ENCODE peak calls at places on chromosomes 5 and 9, in six cellular contexts. One of them, this sample, is unnamed.

GRCh38 chr9:17970285-17970684 is 391.4 kb downstream of the SH3GL2 start:
- DNase-seq in H1: no peak
- DNase-seq in IMR-90: no peak
- DNase-seq in neuronal stem cell: no peak
- DNase-seq in H9: no peak
- DNase-seq in mesenchymal stem cell: no peak
- DNase-seq in this sample: no peak

GRCh38 chr5:170817195-170817594 is 33.7 kb downstream of the GABRP start:
- DNase-seq in H9: no peak
- DNase-seq in H1: no peak
- DNase-seq in IMR-90: peak; percentile 11
- DNase-seq in neuronal stem cell: no peak
- DNase-seq in mesenchymal stem cell: no peak
- DNase-seq in this sample: no peak

GRCh38 chr5:120405291-120405864 is 58.7 kb upstream of the PRR16 start:
- DNase-seq in H1: no peak
- DNase-seq in neuronal stem cell: no peak
- DNase-seq in H9: no peak
- DNase-seq in IMR-90: peak; percentile 86
- DNase-seq in mesenchymal stem cell: peak; percentile 88
- DNase-seq in this sample: peak; percentile 3

GRCh38 chr5:1255081-1255561 is 29.9 kb downstream of the SLC6A18 start:
- DNase-seq in IMR-90: no peak
- DNase-seq in mesenchymal stem cell: no peak
- DNase-seq in H1: no peak
- DNase-seq in H9: no peak
- DNase-seq in neuronal stem cell: no peak
- DNase-seq in this sample: no peak

GRCh38 chr9:121194730-121195129 is 6.9 kb downstream of the RAB14 start:
- DNase-seq in IMR-90: no peak
- DNase-seq in H9: no peak
- DNase-seq in H1: no peak
- DNase-seq in neuronal stem cell: no peak
- DNase-seq in mesenchymal stem cell: no peak
- DNase-seq in this sample: peak; percentile 74

GRCh38 chr5:21152611-21153010 is 1164.6 kb upstream of the CDH18 start:
- DNase-seq in H1: no peak
- DNase-seq in mesenchymal stem cell: peak; percentile 59
- DNase-seq in neuronal stem cell: no peak
- DNase-seq in IMR-90: peak; percentile 0
- DNase-seq in H9: no peak
- DNase-seq in this sample: no peak

GRCh38 chr5:132012385-132013005 is 1.0 kb upstream of the ACSL6 start:
- DNase-seq in H9: peak; percentile 82
- DNase-seq in H1: peak; percentile 88
- DNase-seq in IMR-90: peak; percentile 68
- DNase-seq in mesenchymal stem cell: peak; percentile 75
- DNase-seq in neuronal stem cell: peak; percentile 72
- DNase-seq in this sample: peak; percentile 31

GRCh38 chr5:168165221-168165965 is 126.1 kb upstream of the WWC1 start:
- DNase-seq in mesenchymal stem cell: no peak
- DNase-seq in IMR-90: no peak
- DNase-seq in H1: peak; percentile 61
- DNase-seq in neuronal stem cell: no peak
- DNase-seq in H9: peak; percentile 61
- DNase-seq in this sample: no peak

GRCh38 chr5:157917909-157918809 is 59.2 kb upstream of the CLINT1 start:
- DNase-seq in IMR-90: peak; percentile 75
- DNase-seq in neuronal stem cell: no peak
- DNase-seq in H9: peak; percentile 82
- DNase-seq in H1: peak; percentile 75
- DNase-seq in mesenchymal stem cell: peak; percentile 75
- DNase-seq in this sample: peak; percentile 79

GRCh38 chr5:37737326-37738056 is 102.3 kb downstream of the GDNF start:
- DNase-seq in H1: no peak
- DNase-seq in IMR-90: no peak
- DNase-seq in H9: no peak
- DNase-seq in mesenchymal stem cell: no peak
- DNase-seq in neuronal stem cell: no peak
- DNase-seq in this sample: no peak

GRCh38 chr9:117473293-117473692 is 58.4 kb upstream of the ASTN2 start:
- DNase-seq in IMR-90: no peak
- DNase-seq in H1: no peak
- DNase-seq in mesenchymal stem cell: no peak
- DNase-seq in neuronal stem cell: no peak
- DNase-seq in H9: no peak
- DNase-seq in this sample: no peak

GRCh38 chr5:50440651-50441478 is at the start of gene EMB:
- DNase-seq in H9: peak; percentile 92
- DNase-seq in IMR-90: no peak
- DNase-seq in H1: peak; percentile 84
- DNase-seq in mesenchymal stem cell: peak; percentile 29
- DNase-seq in neuronal stem cell: peak; percentile 57
- DNase-seq in this sample: peak; percentile 19

GRCh38 chr9:26181836-26182235 is 503.6 kb upstream of the TUSC1 start:
- DNase-seq in mesenchymal stem cell: peak; percentile 62
- DNase-seq in H9: no peak
- DNase-seq in H1: no peak
- DNase-seq in IMR-90: no peak
- DNase-seq in neuronal stem cell: no peak
- DNase-seq in this sample: peak; percentile 62

GRCh38 chr5:81856948-81857928 is 106.3 kb upstream of the SSBP2 start:
- DNase-seq in mesenchymal stem cell: no peak
- DNase-seq in H1: peak; percentile 55
- DNase-seq in neuronal stem cell: no peak
- DNase-seq in H9: peak; percentile 58
- DNase-seq in IMR-90: no peak
- DNase-seq in this sample: no peak

GRCh38 chr9:120416816-120417427 is 163.0 kb downstream of the CDK5RAP2 start:
- DNase-seq in H1: no peak
- DNase-seq in H9: no peak
- DNase-seq in neuronal stem cell: no peak
- DNase-seq in IMR-90: no peak
- DNase-seq in mesenchymal stem cell: no peak
- DNase-seq in this sample: peak; percentile 35

GRCh38 chr5:122400961-122401360 is 88.9 kb downstream of the SNCAIP start:
- DNase-seq in neuronal stem cell: no peak
- DNase-seq in H1: no peak
- DNase-seq in H9: no peak
- DNase-seq in mesenchymal stem cell: no peak
- DNase-seq in IMR-90: no peak
- DNase-seq in this sample: no peak

GRCh38 chr5:146644811-146645210 is 128.8 kb upstream of the GPR151 start:
- DNase-seq in H9: no peak
- DNase-seq in neuronal stem cell: no peak
- DNase-seq in H1: no peak
- DNase-seq in IMR-90: no peak
- DNase-seq in mesenchymal stem cell: no peak
- DNase-seq in this sample: no peak

GRCh38 chr5:162209005-162209605 is 141.5 kb downstream of the GABRG2 start:
- DNase-seq in IMR-90: no peak
- DNase-seq in H1: peak; percentile 70
- DNase-seq in H9: peak; percentile 85
- DNase-seq in neuronal stem cell: peak; percentile 64
- DNase-seq in mesenchymal stem cell: no peak
- DNase-seq in this sample: peak; percentile 44

DNA sequence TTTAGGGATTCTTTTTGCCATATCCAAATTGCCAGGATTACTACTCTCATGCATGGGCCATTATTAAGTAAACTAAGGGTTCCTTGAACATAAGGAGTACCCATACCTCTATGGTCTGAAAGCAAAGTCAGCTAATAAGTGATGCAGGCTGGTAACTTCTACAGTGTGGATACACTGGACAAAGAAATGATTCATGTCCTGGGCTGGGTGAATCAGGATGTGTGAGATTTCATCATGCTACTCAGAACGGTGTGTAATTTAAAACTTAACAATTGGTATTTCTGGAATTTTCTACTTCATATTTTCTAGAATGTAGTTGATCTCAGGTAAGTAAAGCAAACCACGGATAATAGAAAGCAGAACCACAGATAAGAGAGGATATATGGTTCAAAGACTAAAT is 428.8 kb downstream of the CHSY3 start:
- DNase-seq in H9: no peak
- DNase-seq in H1: no peak
- DNase-seq in IMR-90: peak; percentile 3
- DNase-seq in mesenchymal stem cell: peak; percentile 46
- DNase-seq in neuronal stem cell: no peak
- DNase-seq in this sample: peak; percentile 34
- H3K23ac ChIP-seq in H9: no peak overlapping the region
- H3K23ac ChIP-seq in H1: no peak overlapping the region
- H3K23ac ChIP-seq in IMR-90: no peak overlapping the region
- H3K23ac ChIP-seq in mesenchymal stem cell: no peak overlapping the region
- H3K23ac ChIP-seq in neuronal stem cell: no peak overlapping the region
- H3K23ac ChIP-seq in this sample: no peak overlapping the region

GRCh38 chr9:103104101-103104500 is 109.0 kb downstream of the CYLC2 start:
- DNase-seq in neuronal stem cell: no peak
- DNase-seq in H1: no peak
- DNase-seq in mesenchymal stem cell: no peak
- DNase-seq in H9: no peak
- DNase-seq in IMR-90: no peak
- DNase-seq in this sample: no peak
- H3K9me3 ChIP-seq in neuronal stem cell: peaks cover 3% of the 10 kb centered on the region
- H3K9me3 ChIP-seq in H1: peaks cover 2% of the 10 kb centered on the region
- H3K9me3 ChIP-seq in mesenchymal stem cell: peaks cover 14% of the 10 kb centered on the region
- H3K9me3 ChIP-seq in H9: no peaks in the 10 kb centered on the region
- H3K9me3 ChIP-seq in IMR-90: peaks cover 15% of the 10 kb centered on the region
- H3K9me3 ChIP-seq in this sample: peaks cover 3% of the 10 kb centered on the region

DNA sequence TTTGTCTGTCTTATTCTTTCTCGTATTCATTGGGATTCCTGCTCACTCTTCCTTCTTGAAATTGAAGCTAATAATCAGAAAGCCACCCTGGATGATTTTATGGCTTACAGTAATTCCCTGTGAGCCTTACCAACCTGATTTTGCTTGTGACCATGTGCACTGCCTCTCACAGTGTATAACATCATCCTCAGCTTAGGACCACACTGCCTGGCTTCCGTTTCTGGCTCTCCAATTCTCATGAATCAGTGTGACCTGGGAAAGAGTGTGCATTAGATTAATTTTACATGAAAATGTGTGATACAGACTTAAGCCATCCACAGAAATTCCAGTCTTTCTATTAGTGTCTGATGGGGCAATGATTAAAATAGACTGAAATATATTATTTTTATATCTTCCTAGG is 126.8 kb upstream of the DMRT1 start:
- DNase-seq in H9: no peak
- DNase-seq in IMR-90: no peak
- DNase-seq in mesenchymal stem cell: no peak
- DNase-seq in H1: no peak
- DNase-seq in neuronal stem cell: no peak
- DNase-seq in this sample: no peak
- H3K4me1 ChIP-seq in H9: no peaks in the 10 kb centered on the region
- H3K4me1 ChIP-seq in IMR-90: peaks cover 16% of the 10 kb centered on the region
- H3K4me1 ChIP-seq in mesenchymal stem cell: peaks cover 1% of the 10 kb centered on the region
- H3K4me1 ChIP-seq in H1: no peaks in the 10 kb centered on the region
- H3K4me1 ChIP-seq in neuronal stem cell: no peaks in the 10 kb centered on the region
- H3K4me1 ChIP-seq in this sample: peaks cover 28% of the 10 kb centered on the region

GRCh38 chr5:133707629-133708028 is 95.3 kb upstream of the FSTL4 start:
- DNase-seq in mesenchymal stem cell: no peak
- DNase-seq in IMR-90: no peak
- DNase-seq in H1: no peak
- DNase-seq in H9: peak; percentile 6
- DNase-seq in neuronal stem cell: no peak
- DNase-seq in this sample: no peak

GRCh38 chr5:133706732-133707430 is 94.5 kb upstream of the FSTL4 start:
- DNase-seq in H9: peak; percentile 11
- DNase-seq in IMR-90: no peak
- DNase-seq in H1: no peak
- DNase-seq in neuronal stem cell: no peak
- DNase-seq in mesenchymal stem cell: no peak
- DNase-seq in this sample: no peak

GRCh38 chr5:133705331-133705730 is 93.0 kb upstream of the FSTL4 start:
- DNase-seq in IMR-90: no peak
- DNase-seq in neuronal stem cell: no peak
- DNase-seq in H9: no peak
- DNase-seq in mesenchymal stem cell: no peak
- DNase-seq in H1: no peak
- DNase-seq in this sample: no peak

GRCh38 chr5:133709074-133709676 is 96.8 kb upstream of the FSTL4 start:
- DNase-seq in H9: no peak
- DNase-seq in mesenchymal stem cell: no peak
- DNase-seq in neuronal stem cell: no peak
- DNase-seq in H1: no peak
- DNase-seq in IMR-90: no peak
- DNase-seq in this sample: no peak

GRCh38 chr5:133708451-133708850 is 96.1 kb upstream of the FSTL4 start:
- DNase-seq in neuronal stem cell: no peak
- DNase-seq in IMR-90: no peak
- DNase-seq in mesenchymal stem cell: no peak
- DNase-seq in H1: no peak
- DNase-seq in H9: peak; percentile 15
- DNase-seq in this sample: no peak
- H3K23ac ChIP-seq in neuronal stem cell: no peak overlapping the region
- H3K23ac ChIP-seq in IMR-90: no peak overlapping the region
- H3K23ac ChIP-seq in mesenchymal stem cell: no peak overlapping the region
- H3K23ac ChIP-seq in H1: no peak overlapping the region
- H3K23ac ChIP-seq in H9: no peak overlapping the region
- H3K23ac ChIP-seq in this sample: no peak overlapping the region

GRCh38 chr5:119307170-119307569 is 48.6 kb upstream of the TNFAIP8 start:
- DNase-seq in H1: no peak
- DNase-seq in neuronal stem cell: no peak
- DNase-seq in IMR-90: no peak
- DNase-seq in H9: no peak
- DNase-seq in mesenchymal stem cell: no peak
- DNase-seq in this sample: no peak

GRCh38 chr5:119302916-119303897 is 52.6 kb upstream of the TNFAIP8 start:
- DNase-seq in IMR-90: peak; percentile 99
- DNase-seq in mesenchymal stem cell: peak; percentile 98
- DNase-seq in H9: no peak
- DNase-seq in neuronal stem cell: no peak
- DNase-seq in H1: no peak
- DNase-seq in this sample: no peak

GRCh38 chr5:119301947-119302346 is 53.9 kb upstream of the TNFAIP8 start:
- DNase-seq in H1: no peak
- DNase-seq in neuronal stem cell: no peak
- DNase-seq in mesenchymal stem cell: no peak
- DNase-seq in IMR-90: peak; percentile 42
- DNase-seq in H9: no peak
- DNase-seq in this sample: no peak

GRCh38 chr5:119302449-119302848 is 53.4 kb upstream of the TNFAIP8 start:
- DNase-seq in IMR-90: no peak
- DNase-seq in H9: no peak
- DNase-seq in mesenchymal stem cell: no peak
- DNase-seq in H1: no peak
- DNase-seq in neuronal stem cell: no peak
- DNase-seq in this sample: no peak

DNA sequence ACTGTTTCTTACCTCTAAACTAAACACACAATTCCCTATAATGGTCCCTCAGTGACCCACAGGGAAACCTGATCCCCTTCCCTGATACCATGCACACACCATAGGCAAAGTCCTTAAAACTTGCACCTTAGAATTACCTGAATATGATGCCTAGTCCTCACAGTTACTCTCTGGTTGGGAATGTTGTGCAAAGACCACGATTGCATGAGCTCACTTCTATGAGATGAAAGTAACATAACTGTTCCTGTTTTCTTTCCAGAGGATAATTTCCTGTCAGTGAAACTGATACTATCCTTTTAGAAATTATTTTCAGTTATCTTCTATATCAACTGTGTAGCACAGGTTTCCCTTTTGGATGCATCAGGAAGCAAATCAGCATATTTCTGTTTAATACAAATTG is 51.4 kb upstream of the TNFAIP8 start:
- DNase-seq in H1: no peak
- DNase-seq in neuronal stem cell: no peak
- DNase-seq in IMR-90: peak; percentile 58
- DNase-seq in mesenchymal stem cell: no peak
- DNase-seq in H9: no peak
- DNase-seq in this sample: no peak
- H3K9me3 ChIP-seq in H1: peaks cover 4% of the 10 kb centered on the region
- H3K9me3 ChIP-seq in neuronal stem cell: no peaks in the 10 kb centered on the region
- H3K9me3 ChIP-seq in IMR-90: no peaks in the 10 kb centered on the region
- H3K9me3 ChIP-seq in mesenchymal stem cell: no peaks in the 10 kb centered on the region
- H3K9me3 ChIP-seq in H9: no peaks in the 10 kb centered on the region
- H3K9me3 ChIP-seq in this sample: no peaks in the 10 kb centered on the region